ENCODE peak calls at places on chromosomes 11 and 22, in nine cellular contexts. One of them, this sample, is unnamed. For H3K4me1, the result is how much of the 10 kb centered on the place peaks cover.

GRCh38 chr22:23527971-23528740 is 51.9 kb downstream of the IGLL1 start:
- DNase-seq in heart right ventricle: no peak
- DNase-seq in Peyer's patch: no peak
- DNase-seq in left ventricle myocardium inferior: no peak
- DNase-seq in endothelial cell of umbilical vein: no peak
- DNase-seq in prostate gland: no peak
- DNase-seq in stomach: no peak
- DNase-seq in adrenal gland: peak
- DNase-seq in PC-3: no peak
- DNase-seq in this sample: no peak

GRCh38 chr11:6468712-6469495 is 4.8 kb downstream of the TRIM3 start:
- DNase-seq in heart right ventricle: peak
- DNase-seq in Peyer's patch: peak
- DNase-seq in left ventricle myocardium inferior: peak
- DNase-seq in endothelial cell of umbilical vein: peak
- DNase-seq in prostate gland: peak
- DNase-seq in stomach: peak
- DNase-seq in adrenal gland: peak
- DNase-seq in PC-3: peak
- DNase-seq in this sample: peak

GRCh38 chr11:91239359-91239758 is 985.3 kb upstream of the FAT3 start:
- DNase-seq in heart right ventricle: no peak
- DNase-seq in Peyer's patch: no peak
- DNase-seq in left ventricle myocardium inferior: no peak
- DNase-seq in endothelial cell of umbilical vein: no peak
- DNase-seq in prostate gland: no peak
- DNase-seq in stomach: no peak
- DNase-seq in adrenal gland: no peak
- DNase-seq in PC-3: peak
- DNase-seq in this sample: peak

GRCh38 chr11:29171350-29171950 is 845.4 kb downstream of the KCNA4 start:
- DNase-seq in heart right ventricle: no peak
- DNase-seq in Peyer's patch: no peak
- DNase-seq in left ventricle myocardium inferior: no peak
- DNase-seq in endothelial cell of umbilical vein: no peak
- DNase-seq in prostate gland: no peak
- DNase-seq in stomach: no peak
- DNase-seq in adrenal gland: no peak
- DNase-seq in PC-3: no peak
- DNase-seq in this sample: no peak

GRCh38 chr22:24975813-24976341 is 23.4 kb downstream of the KIAA1671 start:
- DNase-seq in heart right ventricle: peak
- DNase-seq in Peyer's patch: no peak
- DNase-seq in left ventricle myocardium inferior: peak
- DNase-seq in endothelial cell of umbilical vein: no peak
- DNase-seq in prostate gland: peak
- DNase-seq in stomach: no peak
- DNase-seq in adrenal gland: peak
- DNase-seq in PC-3: no peak
- DNase-seq in this sample: no peak

GRCh38 chr11:2588809-2589537 is 110.8 kb downstream of the KCNQ1OT1 start:
- DNase-seq in heart right ventricle: peak
- DNase-seq in Peyer's patch: peak
- DNase-seq in left ventricle myocardium inferior: peak
- DNase-seq in endothelial cell of umbilical vein: no peak
- DNase-seq in prostate gland: no peak
- DNase-seq in stomach: no peak
- DNase-seq in adrenal gland: peak
- DNase-seq in PC-3: no peak
- DNase-seq in this sample: no peak

GRCh38 chr22:35746248-35746647 is 28.6 kb downstream of the APOL5 start:
- DNase-seq in heart right ventricle: peak
- DNase-seq in Peyer's patch: no peak
- DNase-seq in left ventricle myocardium inferior: peak
- DNase-seq in endothelial cell of umbilical vein: no peak
- DNase-seq in prostate gland: no peak
- DNase-seq in stomach: no peak
- DNase-seq in adrenal gland: no peak
- DNase-seq in PC-3: no peak
- DNase-seq in this sample: no peak

GRCh38 chr11:129312741-129313587 is 62.7 kb upstream of the BARX2 start:
- DNase-seq in heart right ventricle: no peak
- DNase-seq in Peyer's patch: no peak
- DNase-seq in left ventricle myocardium inferior: no peak
- DNase-seq in endothelial cell of umbilical vein: no peak
- DNase-seq in prostate gland: no peak
- DNase-seq in stomach: no peak
- DNase-seq in adrenal gland: no peak
- DNase-seq in PC-3: no peak
- DNase-seq in this sample: no peak

GRCh38 chr11:121582296-121582695 is 129.5 kb upstream of the SORL1-AS1 start:
- DNase-seq in heart right ventricle: no peak
- DNase-seq in Peyer's patch: no peak
- DNase-seq in left ventricle myocardium inferior: no peak
- DNase-seq in endothelial cell of umbilical vein: no peak
- DNase-seq in prostate gland: no peak
- DNase-seq in stomach: no peak
- DNase-seq in adrenal gland: no peak
- DNase-seq in PC-3: no peak
- DNase-seq in this sample: no peak

GRCh38 chr11:128616158-128616557 is 28.8 kb upstream of the ETS1 start:
- DNase-seq in heart right ventricle: peak
- DNase-seq in Peyer's patch: no peak
- DNase-seq in left ventricle myocardium inferior: no peak
- DNase-seq in endothelial cell of umbilical vein: peak
- DNase-seq in prostate gland: no peak
- DNase-seq in stomach: no peak
- DNase-seq in adrenal gland: no peak
- DNase-seq in PC-3: no peak
- DNase-seq in this sample: no peak

GRCh38 chr22:30925667-30926066 is 42.9 kb downstream of the MORC2 start:
- DNase-seq in heart right ventricle: no peak
- DNase-seq in Peyer's patch: no peak
- DNase-seq in left ventricle myocardium inferior: no peak
- DNase-seq in endothelial cell of umbilical vein: no peak
- DNase-seq in prostate gland: no peak
- DNase-seq in stomach: no peak
- DNase-seq in adrenal gland: no peak
- DNase-seq in PC-3: no peak
- DNase-seq in this sample: no peak

GRCh38 chr11:119363874-119364590 is 17.5 kb downstream of the USP2 start:
- DNase-seq in heart right ventricle: peak
- DNase-seq in Peyer's patch: peak
- DNase-seq in left ventricle myocardium inferior: peak
- DNase-seq in endothelial cell of umbilical vein: peak
- DNase-seq in prostate gland: no peak
- DNase-seq in stomach: peak
- DNase-seq in adrenal gland: peak
- DNase-seq in PC-3: peak
- DNase-seq in this sample: no peak

GRCh38 chr22:48379371-48379770 is 1448.3 kb downstream of the BRD1 start:
- DNase-seq in heart right ventricle: no peak
- DNase-seq in Peyer's patch: no peak
- DNase-seq in left ventricle myocardium inferior: no peak
- DNase-seq in endothelial cell of umbilical vein: no peak
- DNase-seq in prostate gland: no peak
- DNase-seq in stomach: peak
- DNase-seq in adrenal gland: no peak
- DNase-seq in PC-3: no peak
- DNase-seq in this sample: no peak

GRCh38 chr22:50280708-50281383 is 10.7 kb upstream of the MAPK11 start:
- DNase-seq in heart right ventricle: no peak
- DNase-seq in Peyer's patch: no peak
- DNase-seq in left ventricle myocardium inferior: no peak
- DNase-seq in endothelial cell of umbilical vein: no peak
- DNase-seq in prostate gland: no peak
- DNase-seq in stomach: no peak
- DNase-seq in adrenal gland: no peak
- DNase-seq in PC-3: no peak
- DNase-seq in this sample: no peak

GRCh38 chr22:50280022-50280707 is 10.0 kb upstream of the MAPK11 start:
- DNase-seq in heart right ventricle: no peak
- DNase-seq in Peyer's patch: no peak
- DNase-seq in left ventricle myocardium inferior: no peak
- DNase-seq in endothelial cell of umbilical vein: no peak
- DNase-seq in prostate gland: no peak
- DNase-seq in stomach: peak
- DNase-seq in adrenal gland: no peak
- DNase-seq in PC-3: no peak
- DNase-seq in this sample: no peak

GRCh38 chr22:50281957-50282356 is 11.8 kb upstream of the MAPK11 start:
- DNase-seq in heart right ventricle: no peak
- DNase-seq in Peyer's patch: no peak
- DNase-seq in left ventricle myocardium inferior: no peak
- DNase-seq in endothelial cell of umbilical vein: no peak
- DNase-seq in prostate gland: no peak
- DNase-seq in stomach: peak
- DNase-seq in adrenal gland: peak
- DNase-seq in PC-3: peak
- DNase-seq in this sample: no peak

GRCh38 chr22:50282361-50283144 is 12.4 kb upstream of the MAPK11 start:
- DNase-seq in heart right ventricle: no peak
- DNase-seq in Peyer's patch: peak
- DNase-seq in left ventricle myocardium inferior: no peak
- DNase-seq in endothelial cell of umbilical vein: no peak
- DNase-seq in prostate gland: peak
- DNase-seq in stomach: peak
- DNase-seq in adrenal gland: peak
- DNase-seq in PC-3: peak
- DNase-seq in this sample: peak

GRCh38 chr22:50281384-50281760 is 11.2 kb upstream of the MAPK11 start:
- DNase-seq in heart right ventricle: no peak
- DNase-seq in Peyer's patch: no peak
- DNase-seq in left ventricle myocardium inferior: no peak
- DNase-seq in endothelial cell of umbilical vein: no peak
- DNase-seq in prostate gland: no peak
- DNase-seq in stomach: no peak
- DNase-seq in adrenal gland: no peak
- DNase-seq in PC-3: no peak
- DNase-seq in this sample: no peak
- H3K27ac ChIP-seq in heart right ventricle: no peak
- H3K27ac ChIP-seq in Peyer's patch: peak
- H3K27ac ChIP-seq in left ventricle myocardium inferior: peak
- H3K27ac ChIP-seq in endothelial cell of umbilical vein: no peak
- H3K27ac ChIP-seq in prostate gland: peak
- H3K27ac ChIP-seq in stomach: peak
- H3K27ac ChIP-seq in adrenal gland: peak
- H3K27ac ChIP-seq in PC-3: peak
- H3K27ac ChIP-seq in this sample: no peak

GRCh38 chr11:19338375-19338774 is 97.6 kb upstream of the E2F8 start:
- DNase-seq in heart right ventricle: no peak
- DNase-seq in Peyer's patch: no peak
- DNase-seq in left ventricle myocardium inferior: no peak
- DNase-seq in endothelial cell of umbilical vein: no peak
- DNase-seq in prostate gland: no peak
- DNase-seq in stomach: no peak
- DNase-seq in adrenal gland: no peak
- DNase-seq in PC-3: no peak
- DNase-seq in this sample: no peak
- H3K4me1 ChIP-seq in heart right ventricle: under half
- H3K4me1 ChIP-seq in Peyer's patch: under half
- H3K4me1 ChIP-seq in left ventricle myocardium inferior: under half
- H3K4me1 ChIP-seq in endothelial cell of umbilical vein: under half
- H3K4me1 ChIP-seq in prostate gland: under half
- H3K4me1 ChIP-seq in stomach: under half
- H3K4me1 ChIP-seq in adrenal gland: under half
- H3K4me1 ChIP-seq in PC-3: under half
- H3K4me1 ChIP-seq in this sample: under half

GRCh38 chr22:38724926-38725571 is 19.3 kb downstream of the GTPBP1 start:
- DNase-seq in heart right ventricle: no peak
- DNase-seq in Peyer's patch: no peak
- DNase-seq in left ventricle myocardium inferior: no peak
- DNase-seq in endothelial cell of umbilical vein: peak
- DNase-seq in prostate gland: no peak
- DNase-seq in stomach: no peak
- DNase-seq in adrenal gland: peak
- DNase-seq in PC-3: peak
- DNase-seq in this sample: no peak
- TF ChIP-seq CTCF in heart right ventricle: peak
- TF ChIP-seq CTCF in Peyer's patch: no peak
- TF ChIP-seq CTCF in left ventricle myocardium inferior: peak
- TF ChIP-seq CTCF in endothelial cell of umbilical vein: peak
- TF ChIP-seq CTCF in prostate gland: peak
- TF ChIP-seq CTCF in stomach: no peak
- TF ChIP-seq CTCF in adrenal gland: peak
- TF ChIP-seq CTCF in PC-3: peak
- TF ChIP-seq CTCF in this sample: peak

DNA sequence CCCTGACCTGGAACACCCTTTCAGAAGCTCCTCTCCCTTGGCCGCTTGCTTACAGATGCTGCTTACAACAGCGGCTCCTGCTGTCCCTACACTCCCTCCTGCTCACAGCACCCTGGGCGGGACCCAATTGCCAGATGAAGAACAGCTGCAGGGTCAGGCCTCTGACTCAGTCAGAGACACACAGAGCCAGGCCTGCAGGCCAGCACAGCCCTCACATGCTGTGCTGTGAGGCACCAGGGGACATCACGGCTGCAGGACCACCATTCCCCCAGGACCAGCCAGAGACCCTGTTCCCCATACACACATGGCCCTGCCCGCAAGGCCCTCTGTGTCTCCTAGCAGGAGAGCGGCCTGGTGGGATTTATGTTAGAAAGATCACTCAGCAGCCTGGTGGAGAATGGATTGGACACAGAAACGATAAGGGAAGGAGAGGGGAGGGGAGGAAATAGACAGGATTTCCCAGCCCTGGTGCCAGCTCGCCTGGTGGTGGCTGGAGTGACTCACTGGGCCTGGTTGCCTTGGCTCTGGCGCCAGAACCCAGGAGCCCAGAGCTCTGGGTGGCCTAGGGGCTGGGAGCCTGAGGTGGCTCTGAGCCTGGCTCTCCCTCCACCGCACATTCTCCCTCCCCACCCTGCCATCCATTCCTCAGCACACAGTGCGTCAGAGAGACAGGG is 6.7 kb downstream of the CAPN5 start:
- DNase-seq in heart right ventricle: peak
- DNase-seq in Peyer's patch: peak
- DNase-seq in left ventricle myocardium inferior: peak
- DNase-seq in endothelial cell of umbilical vein: peak
- DNase-seq in prostate gland: peak
- DNase-seq in stomach: peak
- DNase-seq in adrenal gland: peak
- DNase-seq in PC-3: peak
- DNase-seq in this sample: peak
- H3K27ac ChIP-seq in heart right ventricle: peak
- H3K27ac ChIP-seq in Peyer's patch: peak
- H3K27ac ChIP-seq in left ventricle myocardium inferior: peak
- H3K27ac ChIP-seq in endothelial cell of umbilical vein: peak
- H3K27ac ChIP-seq in prostate gland: peak
- H3K27ac ChIP-seq in stomach: peak
- H3K27ac ChIP-seq in adrenal gland: peak
- H3K27ac ChIP-seq in PC-3: peak
- H3K27ac ChIP-seq in this sample: no peak